ENCODE peak calls at places on chromosomes 16 and 17, in ten cellular contexts. R is coronary artery, V is fibroblast of pulmonary artery, C is RWPE2, L is HFF-Myc, N is astrocyte of the spinal cord, S is IMR-90, D is fibroblast of villous mesenchyme, Q is body of pancreas, U is A549. B is an unnamed sample.

GRCh38 chr16:73062640-73063283 is 14.8 kb upstream of the ZFHX3 start:
- DNase-seq in C (no peak), D (no peak), U (no peak), R (peak; percentile 73), L (no peak), N (peak; percentile 39), S (no peak), Q (no peak), V (no peak), B (no peak)

GRCh38 chr17:76166168-76166567 is 25.1 kb upstream of the FOXJ1 start:
- DNase-seq in D (no peak), N (peak; percentile 44), Q (no peak), R (no peak), S (peak; percentile 36), U (no peak), C (no peak), V (no peak), L (no peak), B (no peak)

GRCh38 chr17:80862341-80862969 is 129.2 kb upstream of the CHMP6 start:
- DNase-seq in Q (no peak), C (peak; percentile 59), R (no peak), U (no peak), N (no peak), L (no peak), S (no peak), D (no peak), V (no peak), B (no peak)

GRCh38 chr17:69357701-69358100 is 30.8 kb upstream of the ABCA5 start:
- DNase-seq in L (no peak), C (no peak), D (peak; percentile 10), R (no peak), N (no peak), S (no peak), V (no peak), U (peak; percentile 21), Q (no peak), B (no peak)

GRCh38 chr16:50606431-50607050 is 58.3 kb downstream of the NKD1 start:
- DNase-seq in R (no peak), U (no peak), D (no peak), N (no peak), S (no peak), Q (no peak), C (no peak), L (no peak), V (no peak), B (no peak)

GRCh38 chr17:81582341-81582740 is 30.2 kb upstream of the FAAP100 start:
- DNase-seq in S (peak; percentile 76), U (no peak), N (peak; percentile 68), L (no peak), D (no peak), C (no peak), V (peak; percentile 30), R (no peak), Q (no peak), B (peak; percentile 46)

GRCh38 chr17:82436601-82437324 is 13.8 kb downstream of the CYBC1 start:
- DNase-seq in S (no peak), V (no peak), Q (peak; percentile 92), R (no peak), C (no peak), L (no peak), D (no peak), N (no peak), U (no peak), B (no peak)

GRCh38 chr17:9937901-9938300 is 32.8 kb upstream of the RCVRN start:
- DNase-seq in L (no peak), S (no peak), D (peak; percentile 2), V (no peak), U (no peak), R (no peak), Q (no peak), C (no peak), N (no peak), B (peak; percentile 1)

GRCh38 chr17:31596382-31597323 is 205.2 kb downstream of the RAB11FIP4 start:
- DNase-seq in N (peak; percentile 97), U (peak; percentile 86), R (peak; percentile 96), Q (peak; percentile 39), C (peak; percentile 89), V (peak; percentile 96), D (peak; percentile 95), S (peak; percentile 98), L (peak; percentile 85), B (peak; percentile 97)

GRCh38 chr16:24504467-24505345 is 34.7 kb upstream of the RBBP6 start:
- DNase-seq in Q (peak; percentile 55), L (peak; percentile 32), N (peak; percentile 56), S (peak; percentile 50), D (peak; percentile 66), V (peak; percentile 73), R (no peak), U (peak; percentile 74), C (no peak), B (peak; percentile 78)

GRCh38 chr17:9883451-9883850 is 21.6 kb downstream of the RCVRN start:
- DNase-seq in R (no peak), C (no peak), N (no peak), S (no peak), L (no peak), Q (no peak), U (peak; percentile 23), D (no peak), V (no peak), B (no peak)

GRCh38 chr16:10668322-10669045 is 26.2 kb downstream of the TEKT5 start:
- DNase-seq in N (peak; percentile 8), L (no peak), U (peak; percentile 54), S (peak; percentile 10), R (no peak), C (no peak), V (peak; percentile 23), Q (peak; percentile 14), D (no peak), B (peak; percentile 19)
- TF ChIP-seq CTCF in N (peak; percentile 69), L (peak; percentile 69), U (no peak), S (peak; percentile 35), R (no peak), C (peak; percentile 38), V (peak; percentile 56), Q (peak; percentile 18), D (peak; percentile 69), B (peak; percentile 55)

GRCh38 chr17:36094232-36094631 is 4.3 kb upstream of the CCL3 start:
- DNase-seq in U (no peak), Q (no peak), S (no peak), N (no peak), D (no peak), R (no peak), V (no peak), L (no peak), C (no peak), B (no peak)

GRCh38 chr17:36092228-36092627 is 2.3 kb upstream of the CCL3 start:
- DNase-seq in C (no peak), Q (no peak), V (no peak), N (no peak), S (no peak), L (no peak), D (no peak), U (no peak), R (no peak), B (no peak)

GRCh38 chr17:36089888-36090836 is at the start of gene CCL3:
- DNase-seq in C (no peak), U (no peak), S (no peak), D (no peak), R (no peak), L (no peak), Q (peak; percentile 12), V (no peak), N (peak; percentile 6), B (no peak)

GRCh38 chr17:36095992-36096391 is 6.0 kb upstream of the CCL3 start:
- DNase-seq in D (no peak), C (no peak), S (no peak), V (no peak), R (no peak), L (no peak), N (no peak), U (no peak), Q (no peak), B (no peak)

DNA sequence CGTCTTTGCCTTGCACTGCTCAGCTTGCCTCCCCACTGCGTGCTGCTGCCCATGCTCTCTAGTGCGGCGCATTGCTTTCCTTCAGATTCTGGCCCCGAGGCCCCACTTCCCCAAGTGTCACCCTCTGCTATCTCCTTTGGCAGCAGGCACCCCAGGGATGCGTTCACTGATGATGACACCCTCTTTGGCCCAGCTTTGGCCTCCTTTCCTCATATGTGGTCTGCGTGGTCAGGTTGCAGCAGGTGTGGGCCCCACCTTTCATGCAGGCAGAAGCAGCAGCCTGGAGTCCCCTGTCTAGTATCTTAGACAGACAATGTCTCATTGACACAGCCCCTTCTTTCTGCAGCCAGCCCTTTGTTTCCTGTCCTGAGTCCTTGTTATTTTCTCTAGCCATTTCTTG is 4.8 kb upstream of the CCL3 start:
- DNase-seq in N (no peak), L (no peak), D (no peak), R (no peak), Q (no peak), S (no peak), U (no peak), C (no peak), V (no peak), B (no peak)
- H3K4me3 ChIP-seq in N (no peak overlapping the region), L (no peak overlapping the region), D (no peak overlapping the region), R (no peak overlapping the region), Q (no peak overlapping the region), S (no peak overlapping the region), U (no peak overlapping the region), C (no peak overlapping the region), V (no peak overlapping the region), B (no peak overlapping the region)

GRCh38 chr16:86073103-86073625 is 174.2 kb downstream of the IRF8 start:
- DNase-seq in U (no peak), Q (no peak), N (no peak), C (peak; percentile 31), V (no peak), R (no peak), S (no peak), L (no peak), D (no peak), B (no peak)
- TF ChIP-seq CTCF in U (no peak), Q (peak; percentile 14), N (no peak), C (peak; percentile 69), V (no peak), R (peak; percentile 15), S (no peak), L (no peak), D (no peak), B (no peak)

DNA sequence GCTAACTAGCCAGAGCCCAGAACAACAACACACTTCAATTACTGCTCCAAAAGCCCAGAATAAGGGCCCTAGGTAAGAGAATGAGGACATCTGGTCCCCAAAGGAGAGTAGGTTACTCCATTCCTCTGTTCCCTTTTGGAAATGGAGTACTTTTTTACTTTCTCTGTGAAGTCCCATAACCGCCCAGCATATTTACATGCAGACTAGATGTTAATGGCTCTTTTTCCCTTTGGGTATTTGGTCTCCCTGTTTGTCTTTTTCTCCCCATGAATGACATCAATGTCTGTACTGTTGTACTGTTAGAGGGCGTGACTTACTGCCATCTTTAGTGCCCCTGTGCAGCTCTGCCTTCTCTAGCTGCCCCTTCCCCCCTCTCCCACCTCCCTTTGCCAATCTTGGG is 19.0 kb downstream of the GPR179 start:
- DNase-seq in D (no peak), L (no peak), R (no peak), Q (no peak), C (no peak), N (no peak), S (no peak), U (no peak), V (no peak), B (no peak)
- H3K4me3 ChIP-seq in D (no peak overlapping the region), L (no peak overlapping the region), R (no peak overlapping the region), Q (no peak overlapping the region), C (no peak overlapping the region), N (no peak overlapping the region), S (no peak overlapping the region), U (no peak overlapping the region), V (no peak overlapping the region), B (no peak overlapping the region)

B was measured in fibroblast of the aortic adventitia.